ENCODE peak calls at places on chromosomes 3 and 15, in four cellular contexts. J is K562, V is GM12878, U is HepG2. Y is an unnamed sample.

GRCh38 chr3:21750831-21751391 is at the start of gene ZNF385D:
- DNase-seq in J (no peak), V (no peak), U (no peak), Y (no peak)

GRCh38 chr15:78263351-78263781 is 996 bp upstream of the DNAJA4 start:
- DNase-seq in J (peak; percentile 72), V (no peak), U (no peak), Y (no peak)

GRCh38 chr3:168029705-168030104 is 66.0 kb downstream of the GOLIM4 start:
- DNase-seq in J (no peak), V (no peak), U (no peak), Y (no peak)

GRCh38 chr15:99957642-99958013 is 224.4 kb upstream of the LYSMD4 start:
- DNase-seq in J (no peak), V (no peak), U (no peak), Y (no peak)

GRCh38 chr3:25723802-25724201 is 59.1 kb upstream of the TOP2B start:
- DNase-seq in J (no peak), V (no peak), U (no peak), Y (no peak)

GRCh38 chr3:31466016-31466415 is 66.7 kb upstream of the STT3B start:
- DNase-seq in J (no peak), V (no peak), U (no peak), Y (no peak)

GRCh38 chr15:39407116-39407515 is 173.8 kb upstream of the THBS1 start:
- DNase-seq in J (no peak), V (no peak), U (no peak), Y (no peak)

GRCh38 chr3:28612232-28612631 is 263.6 kb upstream of the AZI2 start:
- DNase-seq in J (no peak), V (no peak), U (no peak), Y (no peak)

GRCh38 chr3:139718415-139718814 is 40.6 kb upstream of the NMNAT3 start:
- DNase-seq in J (peak; percentile 27), V (no peak), U (peak; percentile 18), Y (peak; percentile 25)

GRCh38 chr3:126731044-126731443 is 27.0 kb downstream of the CHCHD6 start:
- DNase-seq in J (no peak), V (no peak), U (no peak), Y (no peak)

GRCh38 chr3:153026026-153026425 is 136.0 kb upstream of the RAP2B start:
- DNase-seq in J (peak; percentile 36), V (no peak), U (peak; percentile 23), Y (peak; percentile 49)

GRCh38 chr3:188288153-188288552 is 134.2 kb downstream of the LPP start:
- DNase-seq in J (no peak), V (no peak), U (no peak), Y (no peak)

GRCh38 chr3:149018247-149018646 is 26.9 kb downstream of the GYG1 start:
- DNase-seq in J (no peak), V (no peak), U (peak; percentile 91), Y (no peak)

GRCh38 chr3:81216192-81216591 is 545.3 kb downstream of the GBE1 start:
- DNase-seq in J (no peak), V (no peak), U (no peak), Y (no peak)

GRCh38 chr3:117117188-117117936 is 407.8 kb downstream of the TUSC7 start:
- DNase-seq in J (no peak), V (no peak), U (no peak), Y (no peak)

GRCh38 chr3:113117511-113118302 is 93.7 kb upstream of the BOC start:
- DNase-seq in J (no peak), V (no peak), U (no peak), Y (no peak)

GRCh38 chr3:76585794-76586392 is 454.0 kb upstream of the ROBO2 start:
- DNase-seq in J (peak; percentile 1), V (no peak), U (peak; percentile 3), Y (peak; percentile 1)

GRCh38 chr3:169299897-169300296 is 363.6 kb downstream of the MECOM start:
- DNase-seq in J (no peak), V (no peak), U (no peak), Y (no peak)

GRCh38 chr3:143895805-143896204 is 47.5 kb upstream of the SLC9A9 start:
- DNase-seq in J (no peak), V (no peak), U (no peak), Y (no peak)

GRCh38 chr3:113498221-113499005 is 16.5 kb downstream of the SPICE1 start:
- DNase-seq in J (no peak), V (no peak), U (no peak), Y (peak; percentile 62)

GRCh38 chr3:184296616-184297015 is 2.4 kb upstream of the PSMD2 start:
- DNase-seq in J (no peak), V (no peak), U (no peak), Y (no peak)

GRCh38 chr3:184110316-184110725 is 13.5 kb downstream of the HTR3E start:
- DNase-seq in J (no peak), V (no peak), U (peak; percentile 50), Y (peak; percentile 6)

GRCh38 chr15:96889734-96890480 is 559.4 kb downstream of the NR2F2 start:
- DNase-seq in J (no peak), V (no peak), U (no peak), Y (no peak)

DNA sequence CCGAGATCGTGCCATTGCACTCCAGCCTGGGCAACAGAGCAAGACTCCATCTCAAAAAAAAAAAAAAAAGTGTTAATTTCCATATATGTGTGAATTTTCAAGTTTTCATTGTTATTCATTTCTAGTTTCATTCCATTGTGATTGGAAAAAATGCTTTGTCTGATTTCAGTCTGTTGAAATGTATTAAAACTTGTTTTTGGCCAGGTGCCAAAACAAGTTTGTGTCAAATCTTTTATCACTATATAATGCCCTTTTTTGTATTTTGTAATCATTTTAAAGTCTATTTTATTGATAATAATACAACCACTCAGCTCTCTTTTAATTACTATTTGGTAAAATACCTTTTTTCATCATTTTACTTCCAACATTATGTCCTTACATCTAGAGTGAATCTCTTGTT is 42.5 kb downstream of the TFRC start:
- DNase-seq in J (no peak), V (no peak), U (no peak), Y (no peak)
- TF ChIP-seq CHD4 in J (no peak), V (no peak), U (no peak), Y (no peak)

DNA sequence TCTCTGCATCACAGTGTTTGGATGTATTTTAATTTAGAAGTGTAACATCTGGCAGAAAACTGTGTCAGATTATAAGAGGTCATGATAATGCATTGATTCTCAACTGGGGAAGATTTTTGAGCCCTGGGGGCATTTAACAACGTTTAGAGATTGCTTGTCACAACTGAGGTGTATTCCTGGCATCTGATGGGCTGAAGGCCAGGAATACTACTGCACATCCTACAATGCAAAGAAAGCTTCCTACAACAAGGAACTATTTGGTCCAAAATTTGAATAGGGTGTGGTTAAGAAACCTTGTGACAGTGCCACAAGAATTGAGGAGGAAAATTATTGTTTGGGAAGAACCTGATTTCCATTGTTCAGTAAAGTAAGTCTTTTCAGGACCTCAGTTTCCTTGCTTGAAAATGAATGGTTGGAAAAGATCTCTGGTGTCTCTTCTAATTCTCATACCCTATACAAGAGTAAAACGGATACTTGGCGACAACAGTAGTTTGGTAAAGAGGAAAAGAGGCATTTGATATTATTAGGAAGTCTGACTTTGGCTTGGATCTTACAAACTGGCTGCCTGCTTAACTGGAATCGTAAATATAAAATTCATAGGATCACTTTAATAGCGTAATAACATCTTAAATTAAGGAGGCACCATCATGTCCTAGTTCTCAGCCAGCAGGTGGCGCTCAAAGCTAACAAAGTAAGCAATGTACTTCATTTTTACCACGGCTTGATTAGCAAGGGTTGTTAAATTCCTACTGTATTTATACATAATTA is 4.3 kb downstream of the DAZL start:
- DNase-seq in J (peak; percentile 62), V (no peak), U (peak; percentile 62), Y (peak; percentile 83)
- TF ChIP-seq POLR2AphosphoS2 in J (no peak), V (no peak), U (no peak), Y (no peak)

GRCh38 chr15:55897560-55898336 is 95.7 kb downstream of the NEDD4 start:
- DNase-seq in J (peak; percentile 72), V (no peak), U (peak; percentile 41), Y (peak; percentile 76)
- TF ChIP-seq MYC in J (no peak), V (no peak), U (no peak), Y (no peak)

GRCh38 chr3:61890167-61890566 is 328.8 kb downstream of the PTPRG start:
- DNase-seq in J (no peak), V (no peak), U (no peak), Y (no peak)

GRCh38 chr3:61893840-61894566 is 332.6 kb downstream of the PTPRG start:
- DNase-seq in J (no peak), V (no peak), U (no peak), Y (no peak)

GRCh38 chr3:61889259-61889658 is 327.9 kb downstream of the PTPRG start:
- DNase-seq in J (no peak), V (no peak), U (no peak), Y (no peak)

GRCh38 chr3:61892881-61893280 is 331.5 kb downstream of the PTPRG start:
- DNase-seq in J (no peak), V (no peak), U (no peak), Y (no peak)

DNA sequence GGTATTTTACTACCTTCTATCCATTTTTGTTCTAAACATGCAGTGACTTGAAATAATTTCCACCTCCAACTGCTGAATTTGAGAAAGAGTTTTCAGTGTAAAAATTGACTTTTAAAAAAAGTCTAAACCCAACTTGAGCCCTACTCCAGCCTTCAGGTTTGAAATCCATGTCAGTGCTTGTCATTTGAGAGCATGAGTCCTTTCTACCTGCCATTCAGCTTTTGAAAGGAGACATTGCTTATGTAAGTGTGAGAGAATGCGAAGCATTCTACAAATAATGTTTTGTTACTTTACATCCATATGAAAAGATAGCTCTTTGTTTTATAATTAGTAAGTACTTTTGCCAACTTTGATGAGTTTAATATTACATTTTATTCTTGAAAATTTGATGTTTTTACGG is 329.2 kb downstream of the PTPRG start:
- DNase-seq in J (no peak), V (no peak), U (no peak), Y (no peak)
- TF ChIP-seq CHD4 in J (no peak), V (no peak), U (no peak), Y (no peak)